ENCODE peak calls at places on chromosome 9, in six cellular contexts. N is tibial nerve, K is tibial artery, I is WERI-Rb-1, G is cardiac muscle cell, R is psoas muscle. F is an unnamed sample. For H3K36me3 and H3K9me3, the result is how much of the 10 kb centered on the place peaks cover.

GRCh38 chr9:136407911-136408310 is 2.5 kb downstream of the ENTR1 start:
- DNase-seq in I (no peak), K (no peak), R (no peak), N (no peak), G (no peak), F (no peak)

GRCh38 chr9:2243666-2244555 is 228.8 kb downstream of the SMARCA2 start:
- DNase-seq in I (no peak), G (peak), R (no peak), N (no peak), K (no peak), F (no peak)

GRCh38 chr9:117747571-117747970 is 43.4 kb downstream of the TLR4 start:
- DNase-seq in R (no peak), N (no peak), I (no peak), K (no peak), G (no peak), F (no peak)

GRCh38 chr9:6630502-6631206 is 14.9 kb downstream of the GLDC start:
- DNase-seq in G (no peak), K (no peak), N (no peak), R (no peak), I (peak), F (no peak)

GRCh38 chr9:126307306-126308061 is 19.1 kb upstream of the MVB12B start:
- DNase-seq in G (no peak), R (no peak), I (no peak), K (no peak), N (no peak), F (no peak)

GRCh38 chr9:127949827-127950512 is 12.3 kb upstream of the DPM2 start:
- DNase-seq in N (no peak), G (no peak), R (no peak), I (no peak), K (no peak), F (no peak)

GRCh38 chr9:131707677-131708612 is 31.9 kb downstream of the RAPGEF1 start:
- DNase-seq in R (peak), G (peak), I (no peak), N (no peak), K (peak), F (peak)

GRCh38 chr9:95242613-95243012 is 74.9 kb downstream of the FANCC start:
- DNase-seq in K (no peak), R (no peak), I (no peak), G (no peak), N (no peak), F (no peak)

GRCh38 chr9:99807276-99807852 is 14.3 kb upstream of the NR4A3 start:
- DNase-seq in G (peak), R (peak), I (peak), N (no peak), K (peak), F (peak)

GRCh38 chr9:14868772-14869583 is 41.2 kb downstream of the FREM1 start:
- DNase-seq in K (no peak), I (peak), G (no peak), N (no peak), R (no peak), F (no peak)

GRCh38 chr9:123402981-123403509 is 47.0 kb downstream of the CRB2 start:
- DNase-seq in I (no peak), R (no peak), N (no peak), G (no peak), K (no peak), F (no peak)

GRCh38 chr9:3285365-3286161 is 240.2 kb downstream of the RFX3 start:
- DNase-seq in I (no peak), R (no peak), G (peak), N (no peak), K (no peak), F (no peak)
- H3K36me3 ChIP-seq in I (under half), R (under half), G (under half), N (under half), K (under half), F (under half)

GRCh38 chr9:120808931-120809330 is 15.7 kb upstream of the FBXW2 start:
- DNase-seq in G (no peak), N (no peak), K (no peak), I (no peak), R (no peak), F (no peak)

DNA sequence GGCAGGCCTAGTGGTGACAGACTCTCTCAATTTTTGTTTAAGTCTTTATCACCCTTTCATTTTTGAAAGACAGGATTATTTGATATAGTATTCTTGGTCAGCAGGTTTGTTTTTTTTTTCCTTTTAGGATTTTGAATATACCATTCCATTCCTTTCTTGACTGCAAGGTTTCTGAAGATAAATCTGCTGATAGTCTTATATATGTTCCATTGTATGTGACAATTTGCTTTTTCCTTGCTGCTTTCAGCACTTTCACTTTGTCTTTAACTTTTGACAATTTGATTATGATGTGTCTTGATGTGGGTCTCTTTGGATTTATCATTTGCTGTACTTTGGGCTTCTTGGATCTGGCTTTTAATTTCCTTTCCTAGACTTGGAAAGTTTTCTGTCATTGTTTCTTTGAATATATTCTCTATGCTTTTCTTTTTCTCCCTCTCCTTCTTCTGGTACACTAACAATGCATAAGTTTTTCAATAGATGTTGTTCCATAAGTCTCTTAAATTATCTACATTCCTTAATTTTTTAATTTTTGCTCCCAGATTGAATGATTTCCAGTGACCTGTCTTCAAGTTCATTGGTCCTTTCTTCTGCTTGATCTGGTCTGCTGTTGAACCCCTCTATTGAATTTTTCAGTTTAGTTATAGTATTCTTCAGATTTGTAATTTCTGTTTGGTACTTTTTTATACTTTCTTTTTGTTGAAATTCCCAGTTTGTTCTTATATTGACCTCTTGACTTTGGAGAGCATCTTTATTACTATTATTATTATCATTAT is 14.6 kb upstream of the FBXW2 start:
- DNase-seq in R (no peak), N (no peak), I (no peak), G (no peak), K (no peak), F (no peak)
- H3K9me3 ChIP-seq in R (under half), N (half or more), I (under half), G (under half), K (under half), F (under half)

GRCh38 chr9:33123632-33124031 is 43.5 kb downstream of the B4GALT1 start:
- DNase-seq in K (no peak), G (no peak), I (no peak), R (no peak), N (no peak), F (no peak)

GRCh38 chr9:33124716-33125378 is 42.3 kb downstream of the B4GALT1 start:
- DNase-seq in G (no peak), N (no peak), K (no peak), R (no peak), I (peak), F (no peak)

GRCh38 chr9:33125871-33126822 is 41.0 kb downstream of the B4GALT1 start:
- DNase-seq in R (no peak), G (peak), N (no peak), I (peak), K (no peak), F (peak)

GRCh38 chr9:33125441-33125840 is 41.7 kb downstream of the B4GALT1 start:
- DNase-seq in N (no peak), G (no peak), R (no peak), K (no peak), I (peak), F (no peak)

DNA sequence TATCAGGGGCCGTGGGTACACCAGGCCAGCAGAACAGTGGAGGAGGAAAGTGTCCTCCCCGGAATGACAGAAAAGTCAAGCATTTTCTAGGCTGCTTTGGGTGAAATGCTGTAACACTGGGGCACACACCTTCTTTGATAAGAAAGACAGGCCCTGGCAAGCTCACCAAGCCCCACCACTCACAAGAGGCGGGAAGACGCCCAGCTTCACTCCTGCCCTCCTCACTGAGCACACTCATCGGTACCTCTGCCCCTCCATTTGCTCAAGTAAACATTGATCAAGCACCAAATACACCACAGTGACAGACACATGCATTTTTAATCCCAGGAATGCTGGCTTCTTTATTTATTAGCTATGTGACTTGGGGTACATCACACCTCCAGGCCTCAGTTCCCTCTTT is 43.1 kb downstream of the B4GALT1 start:
- DNase-seq in G (no peak), R (no peak), N (no peak), K (no peak), I (no peak), F (no peak)
- H3K36me3 ChIP-seq in G (under half), R (under half), N (under half), K (half or more), I (under half), F (under half)

GRCh38 chr9:112997236-112997941 is 14.6 kb downstream of the ZNF883 start:
- DNase-seq in G (no peak), R (no peak), I (no peak), N (no peak), K (no peak), F (no peak)
- H3K9me3 ChIP-seq in G (under half), R (half or more), I (half or more), N (half or more), K (under half), F (under half)

F was measured in MG63.